ENCODE peak calls at places on chromosomes 12 and 14, in nine cellular contexts. D is activated CD8-positive, alpha-beta memory T cell treated with anti-CD3 and anti-CD28 coated beads, Interleukin-2, amount 50 U/mL, for 48 hours; W is HS-27A; V is iPS-NIHi11; F is NCI-H2171 treated with DMSO at 0.1 percent for 48 hours; B is activated T-cell treated with anti-CD3 and anti-CD28 coated beads, Interleukin-2, amount 50 U/mL, for 72 hours; O is choroid plexus epithelial cell; Y is activated naive CD4-positive, alpha-beta T cell treated with anti-CD3 and anti-CD28 coated beads, Interleukin-2, amount 10 ng/mL, durations not matched to agents 7 days and 5 days; X is progenitor cell of endocrine pancreas. I is an unnamed sample.

GRCh38 chr12:89311703-89312293 is 40.5 kb downstream of the DUSP6 start:
- DNase-seq in W (no peak), B (no peak), O (no peak), X (no peak), Y (no peak), D (no peak), V (no peak), F (no peak), I (no peak)

GRCh38 chr12:93624595-93625294 is 52.3 kb downstream of the SOCS2 start:
- DNase-seq in V (no peak), D (no peak), O (peak; percentile 96), B (no peak), F (no peak), X (no peak), Y (no peak), W (peak; percentile 82), I (no peak)

GRCh38 chr12:43914923-43915468 is 79.1 kb downstream of the TMEM117 start:
- DNase-seq in F (peak; percentile 44), Y (no peak), O (peak; percentile 26), V (peak; percentile 36), W (no peak), D (no peak), B (no peak), X (no peak), I (peak; percentile 12)

GRCh38 chr12:51852404-51853137 is 4.1 kb upstream of the FIGNL2 start:
- DNase-seq in W (no peak), F (no peak), D (no peak), B (no peak), X (no peak), V (no peak), O (no peak), Y (no peak), I (no peak)

GRCh38 chr12:26242683-26243082 is 47.3 kb downstream of the SSPN start:
- DNase-seq in X (no peak), B (no peak), D (no peak), W (no peak), O (no peak), V (no peak), F (no peak), Y (no peak), I (no peak)

GRCh38 chr14:50763386-50764007 is 67.5 kb downstream of the NIN start:
- DNase-seq in O (peak; percentile 87), V (no peak), W (peak; percentile 78), X (no peak), Y (no peak), F (no peak), D (no peak), B (no peak), I (no peak)

GRCh38 chr12:51033457-51034089 is 7.4 kb upstream of the SLC11A2 start:
- DNase-seq in O (no peak), V (no peak), D (no peak), X (no peak), W (no peak), Y (no peak), B (no peak), F (no peak), I (no peak)

GRCh38 chr14:72851660-72852059 is 42.2 kb downstream of the DPF3 start:
- DNase-seq in O (no peak), X (no peak), D (no peak), V (no peak), W (no peak), F (no peak), B (no peak), Y (no peak), I (no peak)

GRCh38 chr12:116529048-116529447 is 30.1 kb upstream of the MAP1LC3B2 start:
- DNase-seq in X (no peak), W (no peak), Y (no peak), F (no peak), V (no peak), O (no peak), D (no peak), B (no peak), I (no peak)

GRCh38 chr14:81144811-81145598 is 75.8 kb downstream of the GTF2A1 start:
- DNase-seq in O (no peak), V (no peak), D (no peak), B (no peak), F (no peak), X (no peak), W (no peak), Y (no peak), I (no peak)

GRCh38 chr12:31821484-31821883 is 92.7 kb upstream of the AMN1 start:
- DNase-seq in F (no peak), V (no peak), B (no peak), X (no peak), W (no peak), D (no peak), O (no peak), Y (no peak), I (no peak)

GRCh38 chr12:52182456-52182855 is 9.4 kb downstream of the KRT80 start:
- DNase-seq in D (no peak), Y (no peak), X (no peak), V (no peak), W (no peak), B (no peak), F (peak; percentile 77), O (no peak), I (no peak)

GRCh38 chr14:57179273-57179672 is 89.4 kb downstream of the EXOC5 start:
- DNase-seq in D (no peak), V (no peak), F (no peak), O (no peak), Y (no peak), W (no peak), X (no peak), B (no peak), I (no peak)

GRCh38 chr12:120830052-120830940 is 73.9 kb downstream of the SPPL3 start:
- DNase-seq in B (no peak), W (no peak), V (no peak), F (no peak), D (no peak), O (no peak), X (no peak), Y (no peak), I (no peak)

GRCh38 chr14:100604126-100604501 is 16.9 kb upstream of the BEGAIN start:
- DNase-seq in Y (no peak), X (no peak), O (no peak), V (no peak), W (no peak), B (no peak), D (no peak), F (no peak), I (no peak)

GRCh38 chr12:110330124-110330523 is 49.1 kb downstream of the ATP2A2 start:
- DNase-seq in V (no peak), O (no peak), D (no peak), X (no peak), W (no peak), Y (no peak), B (no peak), F (no peak), I (no peak)

GRCh38 chr12:107818984-107819383 is 44.5 kb downstream of the ASCL4 start:
- DNase-seq in V (no peak), D (no peak), F (no peak), X (no peak), Y (no peak), W (no peak), B (no peak), O (peak; percentile 24), I (no peak)

GRCh38 chr12:123928274-123928865 is 44.3 kb downstream of the CCDC92 start:
- DNase-seq in O (no peak), F (no peak), V (no peak), X (no peak), W (no peak), D (no peak), Y (no peak), B (no peak), I (no peak)

GRCh38 chr12:108117163-108117849 is 11.8 kb upstream of the WSCD2 start:
- DNase-seq in W (no peak), O (no peak), Y (no peak), F (peak; percentile 70), X (no peak), V (peak; percentile 43), B (no peak), D (no peak), I (no peak)

GRCh38 chr14:71943695-71944018 is 11.4 kb downstream of the RGS6 start:
- DNase-seq in O (no peak), B (no peak), V (no peak), D (no peak), Y (no peak), X (no peak), W (no peak), F (no peak), I (no peak)

GRCh38 chr12:91777268-91777997 is 368.2 kb downstream of the BTG1 start:
- DNase-seq in X (no peak), D (no peak), W (no peak), O (peak; percentile 30), B (peak; percentile 2), F (no peak), V (no peak), Y (no peak), I (no peak)

GRCh38 chr12:15827136-15827535 is 37.9 kb upstream of the EPS8 start:
- DNase-seq in V (no peak), X (no peak), F (no peak), W (no peak), B (no peak), D (no peak), Y (no peak), O (no peak), I (no peak)

GRCh38 chr12:125092872-125093680 is 27.8 kb downstream of the AACS start:
- DNase-seq in W (no peak), Y (no peak), V (no peak), F (no peak), X (no peak), O (peak; percentile 60), D (no peak), B (no peak), I (no peak)

GRCh38 chr12:72268386-72268785 is 3.8 kb upstream of the TRHDE start:
- DNase-seq in V (no peak), O (no peak), B (no peak), Y (no peak), X (no peak), D (no peak), W (no peak), F (no peak), I (no peak)

GRCh38 chr14:68733086-68733621 is 59.7 kb downstream of the ZFP36L1 start:
- DNase-seq in B (peak; percentile 35), Y (no peak), D (peak; percentile 67), W (no peak), F (no peak), X (no peak), O (no peak), V (no peak), I (no peak)

GRCh38 chr12:45549503-45549902 is 180.0 kb upstream of the ARID2 start:
- DNase-seq in F (no peak), W (no peak), X (no peak), V (no peak), Y (no peak), B (no peak), D (no peak), O (no peak), I (no peak)

GRCh38 chr14:33857650-33858049 is 93.2 kb downstream of the EGLN3 start:
- DNase-seq in F (no peak), D (no peak), V (no peak), O (no peak), W (no peak), X (no peak), Y (no peak), B (no peak), I (no peak)

GRCh38 chr14:79567306-79567705 is 644.0 kb downstream of the DIO2 start:
- DNase-seq in D (no peak), Y (no peak), V (no peak), B (no peak), O (no peak), W (no peak), F (peak; percentile 62), X (no peak), I (no peak)

GRCh38 chr14:91310620-91311283 is 66.2 kb upstream of the GPR68 start:
- DNase-seq in Y (peak; percentile 46), D (no peak), O (no peak), W (no peak), V (no peak), B (no peak), X (no peak), F (no peak), I (no peak)

GRCh38 chr14:104976198-104977007 is 1.8 kb downstream of the AHNAK2 start:
- DNase-seq in W (peak; percentile 51), V (peak; percentile 69), B (peak; percentile 86), X (peak; percentile 83), O (peak; percentile 82), D (peak; percentile 98), Y (peak; percentile 90), F (peak; percentile 53), I (peak; percentile 82)